ENCODE peak calls at places on chromosome 7, in seven cellular contexts. X, D, C, I, W, G and H are unnamed samples.

GRCh38 chr7:150329331-150330106 is 6.2 kb upstream of the ACTR3C start:
- DNase-seq in G (no peak), X (peak), I (no peak), D (no peak), W (no peak), C (no peak), H (no peak)

GRCh38 chr7:27046854-27047549 is 48.8 kb downstream of the HOXA1 start:
- DNase-seq in X (no peak), D (no peak), I (peak), W (no peak), C (no peak), G (no peak), H (no peak)

GRCh38 chr7:2520808-2521146 is 1.2 kb downstream of the LFNG start:
- DNase-seq in C (no peak), D (no peak), X (no peak), W (no peak), I (no peak), G (no peak), H (no peak)

GRCh38 chr7:108203433-108204002 is 73.4 kb upstream of the LAMB4 start:
- DNase-seq in X (no peak), C (no peak), W (peak), G (no peak), I (no peak), D (no peak), H (no peak)

GRCh38 chr7:112322070-112322469 is 115.6 kb downstream of the ZNF277 start:
- DNase-seq in I (no peak), D (no peak), G (no peak), W (no peak), X (no peak), C (no peak), H (no peak)

GRCh38 chr7:116740758-116741462 is 68.9 kb downstream of the MET start:
- DNase-seq in W (no peak), C (no peak), X (no peak), I (no peak), G (no peak), D (no peak), H (no peak)

GRCh38 chr7:99394188-99394502 is 14.3 kb downstream of the PDAP1 start:
- DNase-seq in W (no peak), G (no peak), I (no peak), X (no peak), C (no peak), D (no peak), H (no peak)

GRCh38 chr7:48298779-48299178 is 127.5 kb downstream of the ABCA13 start:
- DNase-seq in D (no peak), G (no peak), X (no peak), C (no peak), I (peak), W (peak), H (no peak)

GRCh38 chr7:155495440-155496248 is 37.7 kb downstream of the EN2 start:
- DNase-seq in X (no peak), W (no peak), I (no peak), D (no peak), C (no peak), G (no peak), H (no peak)

GRCh38 chr7:91285966-91286365 is 21.7 kb downstream of the FZD1 start:
- DNase-seq in C (no peak), W (no peak), I (peak), D (no peak), X (no peak), G (no peak), H (no peak)

GRCh38 chr7:142711196-142711595 is 38.1 kb upstream of the PRSS1 start:
- DNase-seq in X (no peak), G (no peak), W (no peak), I (no peak), D (no peak), C (no peak), H (no peak)

DNA sequence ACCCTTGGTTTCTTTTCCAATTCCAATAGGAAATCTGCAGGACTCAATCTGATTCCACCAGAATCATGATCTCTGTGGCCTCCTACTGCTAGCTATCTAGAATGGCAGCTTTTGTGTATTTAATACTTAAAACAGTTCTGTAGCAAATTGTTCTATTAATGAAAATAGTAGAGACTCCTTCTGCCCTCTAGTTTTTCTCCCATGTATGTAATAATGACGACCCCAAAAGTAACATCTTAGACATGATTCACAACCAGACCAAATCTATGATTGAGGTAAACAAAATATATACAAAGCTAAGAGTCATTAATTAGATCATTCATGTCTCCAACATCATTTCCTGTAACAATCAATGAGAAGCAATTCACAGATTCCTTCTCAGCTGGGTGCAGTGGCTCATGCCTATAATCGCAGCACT is 259.1 kb upstream of the MKLN1 start:
- DNase-seq in D (no peak), W (no peak), I (no peak), X (peak), G (no peak), C (no peak), H (no peak)
- TF ChIP-seq CTCF in D (no peak), W (no peak), I (peak), X (peak), G (no peak), C (no peak), H (no peak)

DNA sequence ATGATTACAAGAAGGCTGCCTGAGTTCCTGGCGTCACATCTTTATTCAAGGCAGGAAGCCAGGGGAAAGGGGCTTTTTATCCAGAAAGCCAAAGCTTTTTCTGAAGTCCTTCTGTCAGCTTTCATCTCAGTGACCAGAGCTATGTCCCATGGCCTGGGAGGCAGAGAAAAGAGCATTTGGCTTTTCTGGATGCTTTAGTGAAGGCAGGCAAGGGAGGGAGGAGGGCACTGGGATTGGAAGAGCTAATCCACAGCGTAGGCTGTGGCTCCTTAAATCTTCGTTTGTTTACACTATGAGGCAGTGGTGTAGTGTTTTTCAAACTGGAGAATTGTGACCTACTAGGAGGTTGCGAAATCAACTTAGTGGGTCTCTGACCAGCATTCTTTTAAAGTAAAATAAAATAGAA is 14.3 kb downstream of the CRYGN start:
- DNase-seq in C (no peak), D (no peak), W (no peak), X (no peak), I (peak), G (no peak), H (no peak)
- TF ChIP-seq CTCF in C (no peak), D (no peak), W (no peak), X (no peak), I (no peak), G (no peak), H (no peak)

DNA sequence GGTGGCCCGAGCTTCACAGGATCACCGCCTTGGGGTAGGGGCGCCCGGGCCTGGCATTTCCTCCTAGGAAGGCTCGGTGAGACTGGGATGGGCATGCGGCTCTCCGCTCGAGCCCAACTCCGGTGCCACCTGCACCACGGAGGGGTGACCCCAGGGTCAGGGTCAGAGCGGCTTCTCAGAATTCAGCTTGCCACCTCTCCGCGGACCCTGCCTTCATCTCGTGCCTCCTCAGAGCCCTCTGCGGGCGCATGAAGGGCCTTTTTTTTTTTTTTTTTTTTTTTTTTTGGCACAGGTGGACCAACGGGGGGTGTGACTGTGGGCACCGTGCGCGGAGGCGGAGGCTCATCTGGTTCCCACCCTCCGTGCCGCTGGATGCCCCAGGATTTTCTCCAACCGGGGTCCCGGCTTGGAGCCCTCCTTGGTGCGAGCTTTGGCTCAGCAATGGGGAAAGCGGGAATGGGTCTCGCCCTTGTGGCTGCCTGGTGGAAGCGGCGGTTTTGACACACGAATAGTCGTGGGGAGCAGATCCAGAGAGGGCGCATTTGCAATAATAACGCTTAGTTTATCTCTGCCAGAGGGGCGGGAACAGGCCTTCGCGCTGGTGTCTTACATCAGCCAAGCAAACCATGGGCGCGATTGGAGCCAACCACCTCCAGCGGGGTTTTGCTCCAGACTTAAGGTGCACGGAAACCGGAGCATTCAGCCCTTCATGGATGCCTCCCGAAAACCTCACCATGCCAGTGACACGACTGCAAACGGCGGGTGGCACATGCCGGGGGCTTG is 5.0 kb upstream of the TNRC18 start:
- DNase-seq in W (no peak), I (peak), G (no peak), D (no peak), C (peak), X (peak), H (no peak)
- TF ChIP-seq CTCF in W (no peak), I (peak), G (no peak), D (no peak), C (peak), X (no peak), H (no peak)

GRCh38 chr7:138726288-138726687 is 25.1 kb upstream of the SVOPL start:
- DNase-seq in C (no peak), W (no peak), D (no peak), I (no peak), G (no peak), X (peak), H (no peak)
- TF ChIP-seq CTCF in C (no peak), W (peak), D (no peak), I (no peak), G (no peak), X (peak), H (no peak)

GRCh38 chr7:23072043-23072442 is 33.5 kb upstream of the KLHL7 start:
- DNase-seq in I (no peak), X (peak), C (no peak), G (no peak), D (no peak), W (no peak), H (no peak)
- TF ChIP-seq CTCF in I (peak), X (peak), C (peak), G (no peak), D (no peak), W (no peak), H (no peak)

GRCh38 chr7:51789494-51789893 is 472.9 kb upstream of the COBL start:
- DNase-seq in G (no peak), I (no peak), C (no peak), W (no peak), D (no peak), X (peak), H (no peak)
- TF ChIP-seq CTCF in G (no peak), I (no peak), C (no peak), W (no peak), D (no peak), X (peak), H (no peak)

GRCh38 chr7:134701272-134701671 is 54.6 kb downstream of the BPGM start:
- DNase-seq in I (peak), D (no peak), W (no peak), C (no peak), G (no peak), X (peak), H (no peak)
- TF ChIP-seq CTCF in I (peak), D (no peak), W (peak), C (no peak), G (no peak), X (peak), H (no peak)

GRCh38 chr7:51802698-51803097 is 486.1 kb upstream of the COBL start:
- DNase-seq in C (no peak), I (no peak), W (no peak), D (no peak), X (peak), G (no peak), H (no peak)

DNA sequence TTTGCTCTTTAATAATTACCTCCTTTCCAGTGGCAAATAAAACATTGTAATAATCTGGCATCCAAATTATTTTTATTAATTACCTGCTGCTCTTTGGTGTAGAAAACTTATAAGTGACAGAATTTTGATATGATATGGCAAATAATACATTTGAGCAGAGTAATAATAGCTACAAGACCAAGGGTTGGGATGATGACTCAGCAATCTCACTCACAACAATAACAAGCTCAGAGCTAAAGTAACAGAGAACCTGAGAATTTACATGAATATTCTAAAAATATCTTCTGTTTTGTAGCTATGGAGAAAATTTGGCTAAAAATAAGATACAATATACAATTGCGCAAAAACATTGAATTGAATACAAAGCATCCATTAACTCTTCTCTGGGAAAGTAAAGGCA is 480.8 kb upstream of the COBL start:
- DNase-seq in G (no peak), W (no peak), I (no peak), D (no peak), C (no peak), X (no peak), H (no peak)
- TF ChIP-seq CTCF in G (no peak), W (no peak), I (no peak), D (no peak), C (no peak), X (no peak), H (no peak)

GRCh38 chr7:105934577-105935185 is 28.4 kb upstream of the CDHR3 start:
- DNase-seq in C (no peak), I (peak), X (peak), G (no peak), W (no peak), D (no peak), H (no peak)
- TF ChIP-seq CTCF in C (no peak), I (peak), X (peak), G (no peak), W (peak), D (no peak), H (no peak)